ENCODE peak calls at places on chromosome 15, in four cellular contexts. One of them, this sample, is unnamed.

GRCh38 chr15:73584699-73585420 is 48.3 kb downstream of the NPTN start:
- DNase-seq in HCT116: no peak
- DNase-seq in amygdala: no peak
- DNase-seq in stimulated activated CD8-positive, alpha-beta memory T cell treated with anti-CD3 and anti-CD28 coated beads, Interleukin-7, amount 100 ng/mL, for 24 hours: no peak
- DNase-seq in this sample: no peak

GRCh38 chr15:59174846-59175831 is 31.5 kb upstream of the LDHAL6B start:
- DNase-seq in amygdala: peak
- DNase-seq in HCT116: peak
- DNase-seq in stimulated activated CD8-positive, alpha-beta memory T cell treated with anti-CD3 and anti-CD28 coated beads, Interleukin-7, amount 100 ng/mL, for 24 hours: no peak
- DNase-seq in this sample: peak

GRCh38 chr15:60788514-60789091 is 309.7 kb upstream of the ICE2 start:
- DNase-seq in HCT116: no peak
- DNase-seq in amygdala: no peak
- DNase-seq in stimulated activated CD8-positive, alpha-beta memory T cell treated with anti-CD3 and anti-CD28 coated beads, Interleukin-7, amount 100 ng/mL, for 24 hours: no peak
- DNase-seq in this sample: no peak

GRCh38 chr15:100250166-100250800 is 91.5 kb downstream of the ADAMTS17 start:
- DNase-seq in stimulated activated CD8-positive, alpha-beta memory T cell treated with anti-CD3 and anti-CD28 coated beads, Interleukin-7, amount 100 ng/mL, for 24 hours: no peak
- DNase-seq in amygdala: no peak
- DNase-seq in HCT116: no peak
- DNase-seq in this sample: no peak

GRCh38 chr15:66917904-66918448 is 147.4 kb upstream of the SMAD3 start:
- DNase-seq in stimulated activated CD8-positive, alpha-beta memory T cell treated with anti-CD3 and anti-CD28 coated beads, Interleukin-7, amount 100 ng/mL, for 24 hours: no peak
- DNase-seq in HCT116: no peak
- DNase-seq in amygdala: no peak
- DNase-seq in this sample: no peak

GRCh38 chr15:78811124-78811824 is at the start of gene ADAMTS7:
- DNase-seq in stimulated activated CD8-positive, alpha-beta memory T cell treated with anti-CD3 and anti-CD28 coated beads, Interleukin-7, amount 100 ng/mL, for 24 hours: peak
- DNase-seq in amygdala: peak
- DNase-seq in HCT116: peak
- DNase-seq in this sample: peak

GRCh38 chr15:58260186-58260910 is 122.2 kb downstream of the AQP9 start:
- DNase-seq in stimulated activated CD8-positive, alpha-beta memory T cell treated with anti-CD3 and anti-CD28 coated beads, Interleukin-7, amount 100 ng/mL, for 24 hours: no peak
- DNase-seq in HCT116: no peak
- DNase-seq in amygdala: no peak
- DNase-seq in this sample: no peak

GRCh38 chr15:34644851-34645250 is 61.4 kb upstream of the GOLGA8B start:
- DNase-seq in HCT116: no peak
- DNase-seq in amygdala: no peak
- DNase-seq in stimulated activated CD8-positive, alpha-beta memory T cell treated with anti-CD3 and anti-CD28 coated beads, Interleukin-7, amount 100 ng/mL, for 24 hours: no peak
- DNase-seq in this sample: no peak

GRCh38 chr15:99345832-99346462 is 94.7 kb downstream of the LRRC28 start:
- DNase-seq in stimulated activated CD8-positive, alpha-beta memory T cell treated with anti-CD3 and anti-CD28 coated beads, Interleukin-7, amount 100 ng/mL, for 24 hours: no peak
- DNase-seq in HCT116: no peak
- DNase-seq in amygdala: no peak
- DNase-seq in this sample: no peak

GRCh38 chr15:39936187-39936586 is 2.3 kb downstream of the EIF2AK4 start:
- DNase-seq in HCT116: no peak
- DNase-seq in amygdala: no peak
- DNase-seq in stimulated activated CD8-positive, alpha-beta memory T cell treated with anti-CD3 and anti-CD28 coated beads, Interleukin-7, amount 100 ng/mL, for 24 hours: no peak
- DNase-seq in this sample: no peak

GRCh38 chr15:44340410-44340809 is 51.9 kb downstream of the GOLM2 start:
- DNase-seq in amygdala: no peak
- DNase-seq in HCT116: no peak
- DNase-seq in stimulated activated CD8-positive, alpha-beta memory T cell treated with anti-CD3 and anti-CD28 coated beads, Interleukin-7, amount 100 ng/mL, for 24 hours: no peak
- DNase-seq in this sample: no peak

GRCh38 chr15:67882487-67883227 is 42.8 kb upstream of the RNU6-1 start:
- DNase-seq in HCT116: no peak
- DNase-seq in amygdala: no peak
- DNase-seq in stimulated activated CD8-positive, alpha-beta memory T cell treated with anti-CD3 and anti-CD28 coated beads, Interleukin-7, amount 100 ng/mL, for 24 hours: no peak
- DNase-seq in this sample: no peak

GRCh38 chr15:98648654-98649537 is 557 bp downstream of the IGF1R start:
- DNase-seq in amygdala: no peak
- DNase-seq in HCT116: no peak
- DNase-seq in stimulated activated CD8-positive, alpha-beta memory T cell treated with anti-CD3 and anti-CD28 coated beads, Interleukin-7, amount 100 ng/mL, for 24 hours: no peak
- DNase-seq in this sample: no peak

GRCh38 chr15:49063402-49064280 is 17.4 kb upstream of the SECISBP2L start:
- DNase-seq in amygdala: no peak
- DNase-seq in stimulated activated CD8-positive, alpha-beta memory T cell treated with anti-CD3 and anti-CD28 coated beads, Interleukin-7, amount 100 ng/mL, for 24 hours: no peak
- DNase-seq in HCT116: no peak
- DNase-seq in this sample: no peak

GRCh38 chr15:66948294-66948693 is 117.1 kb upstream of the SMAD3 start:
- DNase-seq in amygdala: no peak
- DNase-seq in stimulated activated CD8-positive, alpha-beta memory T cell treated with anti-CD3 and anti-CD28 coated beads, Interleukin-7, amount 100 ng/mL, for 24 hours: no peak
- DNase-seq in HCT116: no peak
- DNase-seq in this sample: no peak

GRCh38 chr15:77599899-77600298 is 32.8 kb downstream of the LINGO1 start:
- DNase-seq in amygdala: no peak
- DNase-seq in HCT116: peak
- DNase-seq in stimulated activated CD8-positive, alpha-beta memory T cell treated with anti-CD3 and anti-CD28 coated beads, Interleukin-7, amount 100 ng/mL, for 24 hours: no peak
- DNase-seq in this sample: peak

GRCh38 chr15:66738116-66738515 is 36.1 kb downstream of the SMAD6 start:
- DNase-seq in stimulated activated CD8-positive, alpha-beta memory T cell treated with anti-CD3 and anti-CD28 coated beads, Interleukin-7, amount 100 ng/mL, for 24 hours: no peak
- DNase-seq in HCT116: no peak
- DNase-seq in amygdala: no peak
- DNase-seq in this sample: no peak

GRCh38 chr15:89383635-89384604 is 49.3 kb upstream of the POLG start:
- DNase-seq in stimulated activated CD8-positive, alpha-beta memory T cell treated with anti-CD3 and anti-CD28 coated beads, Interleukin-7, amount 100 ng/mL, for 24 hours: no peak
- DNase-seq in HCT116: no peak
- DNase-seq in amygdala: no peak
- DNase-seq in this sample: peak

GRCh38 chr15:79283252-79284048 is 928 bp downstream of the ANKRD34C start:
- DNase-seq in amygdala: no peak
- DNase-seq in HCT116: no peak
- DNase-seq in stimulated activated CD8-positive, alpha-beta memory T cell treated with anti-CD3 and anti-CD28 coated beads, Interleukin-7, amount 100 ng/mL, for 24 hours: peak
- DNase-seq in this sample: peak

GRCh38 chr15:100919481-100920405 is 586 bp downstream of the LRRK1 start:
- DNase-seq in amygdala: no peak
- DNase-seq in HCT116: no peak
- DNase-seq in stimulated activated CD8-positive, alpha-beta memory T cell treated with anti-CD3 and anti-CD28 coated beads, Interleukin-7, amount 100 ng/mL, for 24 hours: no peak
- DNase-seq in this sample: no peak

GRCh38 chr15:48062476-48062875 is 58.3 kb upstream of the SLC24A5 start:
- DNase-seq in amygdala: no peak
- DNase-seq in HCT116: no peak
- DNase-seq in stimulated activated CD8-positive, alpha-beta memory T cell treated with anti-CD3 and anti-CD28 coated beads, Interleukin-7, amount 100 ng/mL, for 24 hours: no peak
- DNase-seq in this sample: no peak

GRCh38 chr15:71357357-71357756 is 242.1 kb downstream of the THSD4 start:
- DNase-seq in amygdala: no peak
- DNase-seq in stimulated activated CD8-positive, alpha-beta memory T cell treated with anti-CD3 and anti-CD28 coated beads, Interleukin-7, amount 100 ng/mL, for 24 hours: no peak
- DNase-seq in HCT116: no peak
- DNase-seq in this sample: no peak

GRCh38 chr15:70741107-70741511 is 22.2 kb downstream of the UACA start:
- DNase-seq in stimulated activated CD8-positive, alpha-beta memory T cell treated with anti-CD3 and anti-CD28 coated beads, Interleukin-7, amount 100 ng/mL, for 24 hours: no peak
- DNase-seq in HCT116: peak
- DNase-seq in amygdala: no peak
- DNase-seq in this sample: peak

This sample was measured in substantia nigra.